ENCODE peak calls at places on chromosomes 11 and 22, in four cellular contexts. G, S, Q and K are unnamed samples.

GRCh38 chr11:102534261-102534872 is 3.8 kb upstream of the MMP7 start:
- DNase-seq in S (no peak), Q (no peak), G (no peak), K (no peak)

GRCh38 chr11:12827929-12828812 is 153.9 kb downstream of the TEAD1 start:
- DNase-seq in G (no peak), Q (peak; percentile 61), S (peak; percentile 50), K (no peak)

GRCh38 chr11:118339281-118340045 is 3.0 kb downstream of the CD3D start:
- DNase-seq in G (no peak), Q (no peak), S (no peak), K (no peak)

GRCh38 chr22:46241397-46242007 is 8.6 kb downstream of the CDPF1 start:
- DNase-seq in Q (no peak), S (no peak), G (no peak), K (peak; percentile 40)

GRCh38 chr22:36435516-36436415 is 45.7 kb downstream of the TXN2 start:
- DNase-seq in G (peak; percentile 54), Q (peak; percentile 51), S (no peak), K (no peak)

GRCh38 chr11:2899080-2899783 is 13.7 kb upstream of the CDKN1C start:
- DNase-seq in G (no peak), S (no peak), Q (no peak), K (no peak)

GRCh38 chr11:135074397-135074998 is 662.5 kb upstream of the B3GAT1 start:
- DNase-seq in S (no peak), G (no peak), Q (peak; percentile 34), K (no peak)

GRCh38 chr22:41636467-41636866 is 15.4 kb downstream of the XRCC6 start:
- DNase-seq in S (no peak), Q (no peak), G (no peak), K (peak; percentile 29)